ENCODE peak calls at places on chromosomes 11 and 22, in six cellular contexts. N, Q, M, Y, G and X are unnamed samples.

GRCh38 chr11:36002196-36002595 is 58.3 kb downstream of the LDLRAD3 start:
- DNase-seq in N (no peak), Q (peak), M (no peak), Y (no peak), G (peak), X (no peak)

GRCh38 chr22:45129703-45130524 is 33.8 kb upstream of the NUP50 start:
- DNase-seq in N (no peak), Q (no peak), M (no peak), Y (peak), G (no peak), X (peak)

GRCh38 chr11:101003468-101003867 is 126.1 kb downstream of the PGR start:
- DNase-seq in N (no peak), Q (no peak), M (no peak), Y (no peak), G (no peak), X (no peak)

GRCh38 chr11:65066315-65066714 is 8.0 kb upstream of the NAALADL1 start:
- DNase-seq in N (no peak), Q (no peak), M (no peak), Y (no peak), G (no peak), X (peak)

GRCh38 chr11:17906436-17906835 is 106.4 kb downstream of the SERGEF start:
- DNase-seq in N (no peak), Q (peak), M (no peak), Y (no peak), G (peak), X (peak)

GRCh38 chr11:65446446-65447277 is 24.1 kb downstream of the NEAT1 start:
- DNase-seq in N (no peak), Q (no peak), M (peak), Y (peak), G (no peak), X (no peak)

GRCh38 chr22:39920134-39920743 is 19.4 kb downstream of the GRAP2 start:
- DNase-seq in N (peak), Q (no peak), M (no peak), Y (no peak), G (no peak), X (no peak)

GRCh38 chr22:27879923-27880322 is 39.1 kb downstream of the PITPNB start:
- DNase-seq in N (no peak), Q (peak), M (peak), Y (peak), G (peak), X (peak)

GRCh38 chr11:19819148-19819547 is 106.5 kb downstream of the NAV2 start:
- DNase-seq in N (no peak), Q (no peak), M (no peak), Y (no peak), G (no peak), X (no peak)

GRCh38 chr11:62324738-62325556 is 12.3 kb upstream of the ASRGL1 start:
- DNase-seq in N (peak), Q (peak), M (no peak), Y (peak), G (peak), X (peak)

GRCh38 chr11:119727523-119728081 is 1.4 kb downstream of the NECTIN1 start:
- DNase-seq in N (no peak), Q (peak), M (no peak), Y (no peak), G (no peak), X (peak)

GRCh38 chr11:8408151-8408930 is 144.7 kb upstream of the LMO1 start:
- DNase-seq in N (no peak), Q (no peak), M (no peak), Y (peak), G (no peak), X (no peak)

GRCh38 chr11:71325418-71326327 is 73.3 kb upstream of the SHANK2 start:
- DNase-seq in N (no peak), Q (no peak), M (no peak), Y (no peak), G (no peak), X (no peak)

GRCh38 chr11:121953122-121953521 is 162.9 kb downstream of the BLID start:
- DNase-seq in N (no peak), Q (no peak), M (no peak), Y (no peak), G (no peak), X (no peak)

GRCh38 chr11:34523053-34523452 is 9.5 kb upstream of the ELF5 start:
- DNase-seq in N (no peak), Q (no peak), M (no peak), Y (no peak), G (no peak), X (no peak)

GRCh38 chr22:25979968-25980367 is 189.3 kb upstream of the SEZ6L start:
- DNase-seq in N (no peak), Q (no peak), M (no peak), Y (no peak), G (no peak), X (no peak)